ENCODE peak calls at places on chromosomes 12 and 14, in four cellular contexts. Z is HCT116, B is PC-3, U is GM23248. K is an unnamed sample.

GRCh38 chr12:129531004-129531403 is 372.8 kb downstream of the TMEM132D start:
- DNase-seq in B (peak; percentile 19), Z (no peak), U (no peak), K (no peak)

GRCh38 chr12:4506870-4507269 is 31.8 kb upstream of the RAD51AP1 start:
- DNase-seq in U (peak; percentile 54), Z (no peak), B (peak; percentile 12), K (no peak)

GRCh38 chr12:53191885-53192530 is 11.3 kb upstream of the CSAD start:
- DNase-seq in U (no peak), B (no peak), Z (no peak), K (no peak)

GRCh38 chr14:83860757-83861156 is 1669.2 kb upstream of the FLRT2 start:
- DNase-seq in U (no peak), B (no peak), Z (no peak), K (no peak)

GRCh38 chr14:65101631-65102440 is 481 bp downstream of the MAX start:
- DNase-seq in U (peak; percentile 41), Z (no peak), B (no peak), K (no peak)

GRCh38 chr12:116319851-116320621 is 42.5 kb upstream of the MED13L start:
- DNase-seq in U (peak; percentile 97), Z (no peak), B (peak; percentile 88), K (no peak)

GRCh38 chr12:96883571-96883970 is 23.5 kb upstream of the NEDD1 start:
- DNase-seq in Z (no peak), B (peak; percentile 30), U (peak; percentile 35), K (no peak)

GRCh38 chr12:80316141-80316700 is 127.8 kb upstream of the PTPRQ start:
- DNase-seq in U (no peak), B (no peak), Z (no peak), K (no peak)

GRCh38 chr14:73829526-73830431 is 21.9 kb upstream of the PTGR2 start:
- DNase-seq in Z (no peak), B (peak; percentile 65), U (peak; percentile 89), K (no peak)

GRCh38 chr12:65972149-65972548 is 147.9 kb downstream of the HMGA2 start:
- DNase-seq in Z (no peak), B (no peak), U (no peak), K (no peak)

GRCh38 chr12:570949-571794 is 92.1 kb downstream of the NINJ2 start:
- DNase-seq in B (peak; percentile 85), U (peak; percentile 97), Z (peak; percentile 81), K (no peak)

GRCh38 chr12:75938189-75938588 is 93.4 kb downstream of the PHLDA1 start:
- DNase-seq in U (no peak), Z (no peak), B (no peak), K (no peak)

GRCh38 chr14:91918159-91918883 is 29.2 kb downstream of the FBLN5 start:
- DNase-seq in Z (no peak), U (no peak), B (no peak), K (no peak)

GRCh38 chr14:28515571-28515970 is 251.0 kb upstream of the FOXG1 start:
- DNase-seq in U (no peak), Z (no peak), B (peak; percentile 83), K (no peak)

GRCh38 chr14:99534863-99535262 is 53.7 kb downstream of the CCNK start:
- DNase-seq in B (no peak), U (no peak), Z (no peak), K (no peak)

GRCh38 chr12:116838395-116838794 is 42.8 kb downstream of the HRK start:
- DNase-seq in Z (no peak), U (no peak), B (no peak), K (no peak)

GRCh38 chr14:99264691-99265090 is 7.3 kb downstream of the BCL11B start:
- DNase-seq in U (no peak), B (no peak), Z (no peak), K (no peak)

GRCh38 chr12:108666326-108666995 is 32.8 kb upstream of the SELPLG start:
- DNase-seq in B (no peak), Z (no peak), U (peak; percentile 86), K (no peak)

GRCh38 chr12:97471194-97471593 is 8.6 kb downstream of the RMST start:
- DNase-seq in Z (no peak), U (no peak), B (no peak), K (no peak)

DNA sequence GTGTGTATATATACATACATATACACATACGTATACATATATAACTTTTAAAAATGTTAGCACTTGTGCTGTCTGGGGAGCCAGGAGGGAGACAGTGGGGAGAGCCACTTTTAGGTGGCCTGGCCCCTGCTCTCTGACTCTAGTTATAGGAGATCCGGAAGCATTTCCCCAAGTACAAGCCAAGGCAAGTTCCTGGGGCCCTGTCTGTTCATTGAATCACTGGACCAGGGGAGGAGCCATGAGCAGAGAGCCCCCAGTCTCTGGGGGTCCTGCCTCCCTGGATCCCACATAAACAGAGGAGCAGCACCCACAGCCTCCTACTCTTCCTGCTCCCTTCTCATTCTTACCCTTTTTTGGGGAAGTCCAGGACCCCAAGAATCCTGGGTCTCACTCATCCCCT is 45.4 kb upstream of the TMED10 start:
- DNase-seq in Z (no peak), U (peak; percentile 13), B (no peak), K (no peak)
- H3K9ac ChIP-seq in Z (no peak overlapping the region), U (peak overlapping the region; percentile 28), B (no peak overlapping the region), K (peak overlapping the region; percentile 43)

GRCh38 chr12:14773685-14774073 is 29.6 kb downstream of the WBP11 start:
- DNase-seq in Z (no peak), B (peak; percentile 37), U (no peak), K (no peak)
- H3K27ac ChIP-seq in Z (peak overlapping the region; percentile 76), B (peak overlapping the region; percentile 33), U (peak overlapping the region; percentile 87), K (peak overlapping the region; percentile 65)

GRCh38 chr14:54881235-54881760 is 21.3 kb downstream of the GCH1 start:
- DNase-seq in Z (no peak), U (peak; percentile 78), B (no peak), K (no peak)
- H3K9ac ChIP-seq in Z (no peak overlapping the region), U (peak overlapping the region; percentile 70), B (no peak overlapping the region), K (peak overlapping the region; percentile 39)

GRCh38 chr12:64735447-64735846 is 23.8 kb downstream of the GNS start:
- DNase-seq in Z (no peak), U (peak; percentile 11), B (no peak), K (no peak)

GRCh38 chr12:64729909-64730584 is 29.2 kb downstream of the GNS start:
- DNase-seq in U (no peak), Z (no peak), B (no peak), K (no peak)

GRCh38 chr12:64731683-64732082 is 27.5 kb downstream of the GNS start:
- DNase-seq in B (no peak), U (no peak), Z (no peak), K (no peak)

GRCh38 chr12:64733857-64734256 is 25.3 kb downstream of the GNS start:
- DNase-seq in B (peak; percentile 99), Z (peak; percentile 23), U (peak; percentile 28), K (peak; percentile 38)

DNA sequence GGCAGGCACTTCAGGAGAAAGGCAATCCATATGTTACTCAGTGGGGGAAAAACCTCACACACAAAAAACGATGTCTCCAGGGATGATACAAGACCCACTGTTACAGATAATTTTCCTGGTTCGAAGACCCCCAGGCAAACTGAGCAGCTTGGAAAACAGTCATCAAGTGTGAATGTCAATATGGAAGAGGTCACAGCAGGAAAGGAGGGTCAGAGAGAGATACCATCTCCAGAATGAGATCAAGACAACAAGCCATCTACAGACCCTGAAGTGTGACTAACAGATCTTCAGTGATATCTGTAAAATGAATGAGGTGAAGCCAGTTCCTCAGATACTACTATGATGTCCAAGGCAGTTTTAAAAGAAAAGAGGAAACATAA is 28.6 kb downstream of the GNS start:
- DNase-seq in B (no peak), U (no peak), Z (no peak), K (no peak)
- H3K27ac ChIP-seq in B (no peak overlapping the region), U (no peak overlapping the region), Z (no peak overlapping the region), K (no peak overlapping the region)

GRCh38 chr12:47816646-47817271 is 2.9 kb downstream of the HDAC7 start:
- DNase-seq in B (no peak), U (no peak), Z (no peak), K (no peak)

GRCh38 chr12:47813491-47814196 is 6.1 kb downstream of the HDAC7 start:
- DNase-seq in B (no peak), U (no peak), Z (no peak), K (no peak)

GRCh38 chr12:47817272-47818006 is 2.3 kb downstream of the HDAC7 start:
- DNase-seq in Z (no peak), U (peak; percentile 68), B (no peak), K (no peak)

GRCh38 chr12:47812797-47813490 is 6.8 kb downstream of the HDAC7 start:
- DNase-seq in U (peak; percentile 95), Z (no peak), B (peak; percentile 72), K (no peak)

GRCh38 chr12:47814539-47815170 is 5.0 kb downstream of the HDAC7 start:
- DNase-seq in U (no peak), B (no peak), Z (no peak), K (no peak)
- H3K9ac ChIP-seq in U (peak overlapping the region; percentile 85), B (no peak overlapping the region), Z (no peak overlapping the region), K (no peak overlapping the region)

GRCh38 chr14:52125885-52126284 is 57.0 kb upstream of the NID2 start:
- DNase-seq in Z (no peak), B (no peak), U (no peak), K (no peak)
- H3K27ac ChIP-seq in Z (no peak overlapping the region), B (peak overlapping the region; percentile 46), U (peak overlapping the region; percentile 94), K (no peak overlapping the region)

GRCh38 chr14:101519090-101519489 is 42.2 kb upstream of the DIO3 start:
- DNase-seq in Z (no peak), U (no peak), B (no peak), K (no peak)

GRCh38 chr14:101520621-101521305 is 40.5 kb upstream of the DIO3 start:
- DNase-seq in U (peak; percentile 64), B (no peak), Z (no peak), K (no peak)

GRCh38 chr14:101518611-101519048 is 42.7 kb upstream of the DIO3 start:
- DNase-seq in Z (no peak), B (no peak), U (peak; percentile 23), K (no peak)

GRCh38 chr14:101521306-101521935 is 39.9 kb upstream of the DIO3 start:
- DNase-seq in U (no peak), Z (no peak), B (no peak), K (no peak)

GRCh38 chr14:101521978-101522377 is 39.3 kb upstream of the DIO3 start:
- DNase-seq in B (no peak), Z (no peak), U (no peak), K (no peak)
- H3K9ac ChIP-seq in B (no peak overlapping the region), Z (no peak overlapping the region), U (no peak overlapping the region), K (no peak overlapping the region)

DNA sequence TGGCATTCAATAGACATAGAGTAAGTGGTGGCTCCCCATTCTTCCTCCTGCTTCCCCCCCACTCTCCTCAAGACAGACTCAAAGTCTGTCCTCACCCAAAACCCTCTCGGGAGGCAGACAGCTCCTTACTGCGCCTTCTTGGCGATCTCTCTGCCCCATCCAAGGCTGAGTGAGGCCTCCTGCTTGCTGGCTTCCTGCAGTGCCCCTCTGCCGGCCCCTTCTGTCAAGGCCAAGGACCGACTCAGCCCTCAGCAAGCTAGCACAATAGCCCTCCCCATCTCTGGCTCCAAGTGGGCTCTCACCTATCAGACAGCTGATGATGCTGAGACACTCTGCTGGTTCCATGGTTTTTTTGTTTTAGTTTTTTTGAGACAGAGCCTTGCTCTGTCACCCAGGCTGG is 62.5 kb upstream of the DLK1 start:
- DNase-seq in Z (no peak), B (no peak), U (no peak), K (no peak)
- H3K27ac ChIP-seq in Z (no peak overlapping the region), B (no peak overlapping the region), U (no peak overlapping the region), K (no peak overlapping the region)

K was measured in keratinocyte.